ENCODE peak calls at places on chromosomes 16 and 17, in nine cellular contexts. U is fibroblast of the aortic adventitia; C is fibroblast of pulmonary artery; V is CD8-positive, alpha-beta T cell; J is psoas muscle; N is pancreas; X is IMR-90; Z is AG04450; H is fibroblast of mammary gland. S is an unnamed sample.

GRCh38 chr16:71249399-71249798 is 18.9 kb upstream of the HYDIN start:
- DNase-seq in U (no peak), C (no peak), V (no peak), J (no peak), N (no peak), X (no peak), Z (no peak), H (no peak), S (no peak)

GRCh38 chr16:88456356-88457292 is 3.5 kb downstream of the ZFPM1 start:
- DNase-seq in U (no peak), C (no peak), V (peak), J (no peak), N (no peak), X (no peak), Z (no peak), H (no peak), S (no peak)

GRCh38 chr17:81393684-81394376 is 1.4 kb upstream of the BAHCC1 start:
- DNase-seq in U (peak), C (peak), V (peak), J (peak), N (peak), X (peak), Z (peak), H (peak), S (peak)

GRCh38 chr17:4536259-4536741 is 18.9 kb downstream of the MYBBP1A start:
- DNase-seq in U (no peak), C (no peak), V (no peak), J (peak), N (peak), X (no peak), Z (no peak), H (peak), S (no peak)

GRCh38 chr16:10684541-10685151 is 10.1 kb downstream of the TEKT5 start:
- DNase-seq in U (no peak), C (no peak), V (no peak), J (no peak), N (no peak), X (no peak), Z (no peak), H (no peak), S (no peak)

GRCh38 chr17:6592193-6592592 is 35.8 kb upstream of the PITPNM3 start:
- DNase-seq in U (no peak), C (no peak), V (no peak), J (no peak), N (no peak), X (peak), Z (no peak), H (no peak), S (no peak)

GRCh38 chr17:8060274-8060673 is 21.4 kb downstream of the ALOX15B start:
- DNase-seq in U (peak), C (peak), V (peak), J (no peak), N (no peak), X (peak), Z (peak), H (peak), S (peak)

GRCh38 chr17:62597920-62598319 is 29.6 kb upstream of the MRC2 start:
- DNase-seq in U (peak), C (peak), V (no peak), J (peak), N (no peak), X (no peak), Z (no peak), H (peak), S (peak)

GRCh38 chr17:29179232-29180036 is 764 bp downstream of the MYO18A start:
- DNase-seq in U (no peak), C (no peak), V (no peak), J (no peak), N (peak), X (no peak), Z (no peak), H (no peak), S (no peak)

GRCh38 chr17:78219396-78220150 is 5.5 kb downstream of the BIRC5 start:
- DNase-seq in U (no peak), C (no peak), V (no peak), J (no peak), N (no peak), X (no peak), Z (no peak), H (no peak), S (no peak)

GRCh38 chr17:82915697-82916027 is 75.8 kb upstream of the ZNF750 start:
- DNase-seq in U (no peak), C (no peak), V (no peak), J (no peak), N (no peak), X (no peak), Z (no peak), H (no peak), S (no peak)

GRCh38 chr17:74922694-74923537 is at the start of gene USH1G:
- DNase-seq in U (no peak), C (no peak), V (no peak), J (no peak), N (no peak), X (no peak), Z (no peak), H (no peak), S (no peak)

GRCh38 chr17:65678534-65678933 is 117.1 kb upstream of the AXIN2 start:
- DNase-seq in U (no peak), C (no peak), V (no peak), J (no peak), N (no peak), X (no peak), Z (no peak), H (no peak), S (peak)

GRCh38 chr16:22886908-22887307 is 72.9 kb downstream of the HS3ST2 start:
- DNase-seq in U (no peak), C (no peak), V (no peak), J (no peak), N (no peak), X (no peak), Z (no peak), H (no peak), S (no peak)

GRCh38 chr17:80968602-80969029 is 23.0 kb upstream of the CHMP6 start:
- DNase-seq in U (peak), C (no peak), V (no peak), J (peak), N (peak), X (peak), Z (no peak), H (no peak), S (peak)

GRCh38 chr17:30530346-30531025 is 53.3 kb downstream of the GOSR1 start:
- DNase-seq in U (peak), C (peak), V (no peak), J (no peak), N (no peak), X (peak), Z (peak), H (peak), S (peak)

GRCh38 chr16:2846511-2847310 is 11.3 kb downstream of the PRSS22 start:
- DNase-seq in U (peak), C (peak), V (no peak), J (no peak), N (no peak), X (peak), Z (peak), H (peak), S (peak)

GRCh38 chr16:4698321-4699029 is 5.1 kb downstream of the NUDT16L1 start:
- DNase-seq in U (no peak), C (no peak), V (no peak), J (peak), N (no peak), X (no peak), Z (no peak), H (no peak), S (no peak)

GRCh38 chr17:5364156-5364555 is 55.3 kb downstream of the NUP88 start:
- DNase-seq in U (peak), C (peak), V (no peak), J (no peak), N (no peak), X (peak), Z (peak), H (peak), S (peak)

GRCh38 chr17:64004903-64005733 is 7.0 kb downstream of the PRR29 start:
- DNase-seq in U (no peak), C (no peak), V (no peak), J (no peak), N (no peak), X (no peak), Z (no peak), H (no peak), S (no peak)

GRCh38 chr16:19419691-19420060 is 2.0 kb downstream of the TMC5 start:
- DNase-seq in U (no peak), C (no peak), V (no peak), J (no peak), N (no peak), X (peak), Z (no peak), H (peak), S (no peak)

GRCh38 chr17:40539711-40540411 is 25.4 kb downstream of the CCR7 start:
- DNase-seq in U (no peak), C (no peak), V (no peak), J (no peak), N (no peak), X (no peak), Z (no peak), H (no peak), S (no peak)

GRCh38 chr17:50532452-50533024 is at the start of gene EPN3:
- DNase-seq in U (no peak), C (no peak), V (no peak), J (no peak), N (peak), X (no peak), Z (no peak), H (no peak), S (no peak)

GRCh38 chr17:3860939-3861338 is 14.9 kb upstream of the NCBP3 start:
- DNase-seq in U (no peak), C (no peak), V (no peak), J (no peak), N (no peak), X (no peak), Z (no peak), H (no peak), S (no peak)

GRCh38 chr16:9308300-9309209 is 217.1 kb downstream of the HAPSTR1 start:
- DNase-seq in U (no peak), C (no peak), V (no peak), J (no peak), N (peak), X (no peak), Z (no peak), H (no peak), S (no peak)

GRCh38 chr17:29931253-29931932 is 1.4 kb upstream of the SSH2 start:
- DNase-seq in U (peak), C (peak), V (peak), J (peak), N (peak), X (peak), Z (peak), H (peak), S (peak)

GRCh38 chr16:75420987-75421819 is 12.1 kb downstream of the CFDP1 start:
- DNase-seq in U (peak), C (peak), V (peak), J (peak), N (peak), X (peak), Z (no peak), H (peak), S (peak)

GRCh38 chr17:7709031-7709430 is 4.0 kb downstream of the EFNB3 start:
- DNase-seq in U (no peak), C (no peak), V (no peak), J (no peak), N (no peak), X (no peak), Z (no peak), H (no peak), S (no peak)

GRCh38 chr17:42653179-42654124 is 5.6 kb upstream of the TUBG2 start:
- DNase-seq in U (peak), C (peak), V (no peak), J (peak), N (peak), X (peak), Z (no peak), H (peak), S (peak)

GRCh38 chr17:57665128-57665527 is 80.0 kb downstream of the CCDC182 start:
- DNase-seq in U (no peak), C (no peak), V (no peak), J (no peak), N (no peak), X (no peak), Z (no peak), H (no peak), S (no peak)

GRCh38 chr17:27494192-27495091 is 38.2 kb downstream of the KSR1 start:
- DNase-seq in U (peak), C (peak), V (no peak), J (peak), N (peak), X (peak), Z (no peak), H (peak), S (peak)

GRCh38 chr17:40646791-40647548 is 648 bp downstream of the SMARCE1 start:
- DNase-seq in U (peak), C (peak), V (no peak), J (no peak), N (no peak), X (peak), Z (no peak), H (peak), S (peak)

GRCh38 chr16:27859020-27859419 is 204.5 kb downstream of the GSG1L start:
- DNase-seq in U (no peak), C (no peak), V (no peak), J (no peak), N (no peak), X (no peak), Z (no peak), H (no peak), S (no peak)
- TF ChIP-seq CTCF in U (no peak), C (no peak), V (no peak), J (no peak), N (no peak), X (no peak), Z (no peak), H (no peak), S (no peak)

DNA sequence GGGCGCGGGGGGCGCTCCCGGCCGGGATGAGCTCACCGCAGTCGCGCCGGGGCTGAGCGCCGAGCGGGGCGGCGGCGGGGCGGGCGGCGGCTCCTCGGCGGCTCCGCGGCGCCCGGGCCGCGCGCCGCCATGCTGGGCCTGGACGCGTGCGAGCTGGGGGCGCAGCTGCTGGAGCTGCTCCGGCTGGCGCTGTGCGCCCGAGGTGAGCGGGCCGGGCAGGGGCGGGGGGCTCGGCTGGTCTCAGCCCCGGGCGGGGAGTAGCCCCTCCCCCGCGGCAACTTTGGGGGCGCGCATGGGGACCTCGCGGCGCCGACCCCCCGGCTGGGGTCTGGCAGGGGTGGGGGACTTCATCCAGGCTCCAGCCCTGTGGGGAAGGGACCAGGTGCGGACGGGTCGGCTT is at the start of gene ARHGDIG:
- DNase-seq in U (no peak), C (no peak), V (no peak), J (peak), N (peak), X (no peak), Z (no peak), H (no peak), S (no peak)
- H3K4me3 ChIP-seq in U (peak), C (peak), V (no peak), J (peak), N (peak), X (peak), Z (peak), H (no peak), S (no peak)

GRCh38 chr16:77594798-77595625 is 127.3 kb upstream of the NUDT7 start:
- DNase-seq in U (no peak), C (no peak), V (no peak), J (no peak), N (no peak), X (no peak), Z (no peak), H (no peak), S (no peak)

GRCh38 chr16:77600555-77600954 is 121.8 kb upstream of the NUDT7 start:
- DNase-seq in U (no peak), C (no peak), V (no peak), J (no peak), N (no peak), X (no peak), Z (no peak), H (no peak), S (no peak)

GRCh38 chr16:77596243-77596642 is 126.1 kb upstream of the NUDT7 start:
- DNase-seq in U (peak), C (peak), V (no peak), J (no peak), N (no peak), X (peak), Z (no peak), H (peak), S (peak)

GRCh38 chr16:77603656-77604055 is 118.7 kb upstream of the NUDT7 start:
- DNase-seq in U (no peak), C (no peak), V (no peak), J (no peak), N (no peak), X (no peak), Z (no peak), H (no peak), S (no peak)

DNA sequence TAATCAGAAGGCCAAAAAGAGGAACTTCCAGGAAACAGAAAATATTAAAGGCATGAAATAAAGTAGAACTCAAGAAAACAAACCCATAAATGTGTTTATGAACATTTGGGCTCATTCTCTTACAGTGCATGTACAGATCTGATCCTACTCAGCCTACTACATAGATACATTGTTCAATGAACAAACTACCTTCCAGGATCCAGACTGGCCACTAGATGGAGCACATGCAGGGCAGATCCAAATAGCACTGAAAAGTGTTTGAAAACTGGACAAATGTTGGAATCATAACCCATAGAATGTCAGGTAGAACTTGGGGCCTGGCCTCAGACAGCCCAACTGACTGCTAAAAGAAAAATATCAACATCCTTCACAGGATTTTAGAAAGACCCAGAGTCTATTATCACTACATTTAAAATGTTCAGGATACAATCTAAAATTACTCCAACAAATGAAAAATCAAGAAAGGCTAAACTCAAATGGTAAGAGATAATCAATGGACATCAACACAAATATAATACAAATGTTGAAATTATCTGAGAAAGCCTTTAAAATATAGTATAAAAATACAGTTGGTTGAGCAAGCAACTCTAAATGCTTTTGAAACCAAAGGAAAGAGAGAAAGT is 122.4 kb upstream of the NUDT7 start:
- DNase-seq in U (peak), C (peak), V (no peak), J (no peak), N (no peak), X (peak), Z (no peak), H (peak), S (peak)
- TF ChIP-seq CTCF in U (peak), C (peak), V (no peak), J (peak), N (peak), X (peak), Z (peak), H (peak), S (peak)

GRCh38 chr17:48646183-48647102 is 20.3 kb upstream of the HOXB9 start:
- DNase-seq in U (no peak), C (no peak), V (peak), J (no peak), N (no peak), X (no peak), Z (no peak), H (no peak), S (peak)
- H3K4me3 ChIP-seq in U (no peak), C (no peak), V (peak), J (peak), N (no peak), X (no peak), Z (no peak), H (no peak), S (peak)

GRCh38 chr17:51801626-51802025 is 356.9 kb downstream of the CA10 start:
- DNase-seq in U (no peak), C (no peak), V (no peak), J (no peak), N (no peak), X (no peak), Z (no peak), H (no peak), S (no peak)
- TF ChIP-seq CTCF in U (no peak), C (no peak), V (no peak), J (no peak), N (no peak), X (no peak), Z (no peak), H (no peak), S (no peak)

GRCh38 chr17:60506312-60506711 is 19.7 kb downstream of the APPBP2 start:
- DNase-seq in U (peak), C (peak), V (no peak), J (no peak), N (no peak), X (peak), Z (peak), H (peak), S (peak)
- H3K4me3 ChIP-seq in U (no peak), C (no peak), V (no peak), J (no peak), N (no peak), X (no peak), Z (no peak), H (no peak), S (no peak)